ENCODE peak calls at places on chromosomes 2 and 18, in seven cellular contexts. One of them, this sample, is unnamed.

GRCh38 chr2:181977661-181978350 is 7.8 kb upstream of the PPP1R1C start:
- DNase-seq in psoas muscle: no peak
- DNase-seq in left ventricle myocardium inferior: no peak
- DNase-seq in tibial nerve: no peak
- DNase-seq in HepG2: no peak
- DNase-seq in hepatocyte: peak; percentile 20
- DNase-seq in cardiac fibroblast: peak; percentile 81
- DNase-seq in this sample: no peak

GRCh38 chr18:944440-944839 is 39.8 kb downstream of the ADCYAP1 start:
- DNase-seq in hepatocyte: no peak
- DNase-seq in cardiac fibroblast: peak; percentile 85
- DNase-seq in psoas muscle: no peak
- DNase-seq in left ventricle myocardium inferior: no peak
- DNase-seq in HepG2: no peak
- DNase-seq in tibial nerve: no peak
- DNase-seq in this sample: no peak

GRCh38 chr2:101300164-101300563 is 8.3 kb downstream of the RNF149 start:
- DNase-seq in tibial nerve: no peak
- DNase-seq in hepatocyte: no peak
- DNase-seq in HepG2: no peak
- DNase-seq in psoas muscle: no peak
- DNase-seq in cardiac fibroblast: no peak
- DNase-seq in left ventricle myocardium inferior: no peak
- DNase-seq in this sample: no peak

GRCh38 chr2:222969491-222969890 is 82.5 kb upstream of the KCNE4 start:
- DNase-seq in tibial nerve: no peak
- DNase-seq in hepatocyte: peak; percentile 12
- DNase-seq in cardiac fibroblast: peak; percentile 73
- DNase-seq in HepG2: no peak
- DNase-seq in left ventricle myocardium inferior: no peak
- DNase-seq in psoas muscle: no peak
- DNase-seq in this sample: no peak

GRCh38 chr2:220962556-220962955 is 609.5 kb downstream of the EPHA4 start:
- DNase-seq in psoas muscle: no peak
- DNase-seq in tibial nerve: no peak
- DNase-seq in cardiac fibroblast: no peak
- DNase-seq in hepatocyte: no peak
- DNase-seq in HepG2: no peak
- DNase-seq in left ventricle myocardium inferior: no peak
- DNase-seq in this sample: no peak

GRCh38 chr2:59922450-59922849 is 631.0 kb downstream of the BCL11A start:
- DNase-seq in hepatocyte: no peak
- DNase-seq in tibial nerve: no peak
- DNase-seq in HepG2: no peak
- DNase-seq in left ventricle myocardium inferior: no peak
- DNase-seq in psoas muscle: no peak
- DNase-seq in cardiac fibroblast: no peak
- DNase-seq in this sample: no peak

GRCh38 chr2:96596596-96596995 is 41.5 kb downstream of the KANSL3 start:
- DNase-seq in hepatocyte: no peak
- DNase-seq in HepG2: no peak
- DNase-seq in left ventricle myocardium inferior: no peak
- DNase-seq in cardiac fibroblast: no peak
- DNase-seq in tibial nerve: no peak
- DNase-seq in psoas muscle: no peak
- DNase-seq in this sample: no peak

GRCh38 chr2:28273751-28274150 is 118.9 kb upstream of the FOSL2 start:
- DNase-seq in HepG2: no peak
- DNase-seq in left ventricle myocardium inferior: no peak
- DNase-seq in tibial nerve: no peak
- DNase-seq in psoas muscle: no peak
- DNase-seq in cardiac fibroblast: no peak
- DNase-seq in hepatocyte: no peak
- DNase-seq in this sample: no peak

GRCh38 chr2:71944183-71944550 is 203.5 kb downstream of the CYP26B1 start:
- DNase-seq in left ventricle myocardium inferior: no peak
- DNase-seq in hepatocyte: no peak
- DNase-seq in HepG2: no peak
- DNase-seq in cardiac fibroblast: no peak
- DNase-seq in psoas muscle: no peak
- DNase-seq in tibial nerve: no peak
- DNase-seq in this sample: no peak

GRCh38 chr2:46335404-46335965 is 38.3 kb downstream of the EPAS1 start:
- DNase-seq in HepG2: no peak
- DNase-seq in hepatocyte: peak; percentile 55
- DNase-seq in cardiac fibroblast: peak; percentile 93
- DNase-seq in left ventricle myocardium inferior: peak; percentile 38
- DNase-seq in tibial nerve: no peak
- DNase-seq in psoas muscle: no peak
- DNase-seq in this sample: peak; percentile 7

GRCh38 chr2:200618590-200619021 is 32.8 kb downstream of the AOX1 start:
- DNase-seq in tibial nerve: no peak
- DNase-seq in cardiac fibroblast: peak; percentile 63
- DNase-seq in psoas muscle: no peak
- DNase-seq in hepatocyte: peak; percentile 16
- DNase-seq in HepG2: no peak
- DNase-seq in left ventricle myocardium inferior: no peak
- DNase-seq in this sample: no peak

GRCh38 chr18:49344825-49345224 is 115.6 kb downstream of the DYM start:
- DNase-seq in HepG2: no peak
- DNase-seq in psoas muscle: no peak
- DNase-seq in cardiac fibroblast: no peak
- DNase-seq in hepatocyte: no peak
- DNase-seq in left ventricle myocardium inferior: no peak
- DNase-seq in tibial nerve: no peak
- DNase-seq in this sample: no peak

GRCh38 chr2:112720785-112721184 is at the start of gene NT5DC4:
- DNase-seq in cardiac fibroblast: no peak
- DNase-seq in tibial nerve: no peak
- DNase-seq in HepG2: no peak
- DNase-seq in left ventricle myocardium inferior: no peak
- DNase-seq in hepatocyte: no peak
- DNase-seq in psoas muscle: no peak
- DNase-seq in this sample: no peak

GRCh38 chr2:64143154-64144056 is 815 bp downstream of the PELI1 start:
- DNase-seq in left ventricle myocardium inferior: peak; percentile 33
- DNase-seq in psoas muscle: peak; percentile 64
- DNase-seq in hepatocyte: peak; percentile 64
- DNase-seq in cardiac fibroblast: peak; percentile 59
- DNase-seq in HepG2: peak; percentile 21
- DNase-seq in tibial nerve: no peak
- DNase-seq in this sample: peak; percentile 56

GRCh38 chr2:48496867-48497266 is 33.1 kb upstream of the STON1 start:
- DNase-seq in psoas muscle: no peak
- DNase-seq in left ventricle myocardium inferior: no peak
- DNase-seq in HepG2: no peak
- DNase-seq in hepatocyte: no peak
- DNase-seq in tibial nerve: no peak
- DNase-seq in cardiac fibroblast: peak; percentile 77
- DNase-seq in this sample: no peak

GRCh38 chr18:7980661-7981060 is 413.5 kb downstream of the PTPRM start:
- DNase-seq in HepG2: no peak
- DNase-seq in cardiac fibroblast: no peak
- DNase-seq in tibial nerve: no peak
- DNase-seq in psoas muscle: no peak
- DNase-seq in hepatocyte: no peak
- DNase-seq in left ventricle myocardium inferior: no peak
- DNase-seq in this sample: no peak

GRCh38 chr18:7978834-7979233 is 411.7 kb downstream of the PTPRM start:
- DNase-seq in left ventricle myocardium inferior: no peak
- DNase-seq in tibial nerve: no peak
- DNase-seq in hepatocyte: no peak
- DNase-seq in psoas muscle: no peak
- DNase-seq in HepG2: no peak
- DNase-seq in cardiac fibroblast: no peak
- DNase-seq in this sample: no peak

GRCh38 chr18:7979714-7980113 is 412.6 kb downstream of the PTPRM start:
- DNase-seq in cardiac fibroblast: no peak
- DNase-seq in left ventricle myocardium inferior: no peak
- DNase-seq in tibial nerve: no peak
- DNase-seq in psoas muscle: no peak
- DNase-seq in hepatocyte: no peak
- DNase-seq in HepG2: no peak
- DNase-seq in this sample: no peak

GRCh38 chr18:7982216-7982615 is 415.1 kb downstream of the PTPRM start:
- DNase-seq in psoas muscle: no peak
- DNase-seq in tibial nerve: no peak
- DNase-seq in hepatocyte: no peak
- DNase-seq in cardiac fibroblast: no peak
- DNase-seq in HepG2: no peak
- DNase-seq in left ventricle myocardium inferior: no peak
- DNase-seq in this sample: no peak

DNA sequence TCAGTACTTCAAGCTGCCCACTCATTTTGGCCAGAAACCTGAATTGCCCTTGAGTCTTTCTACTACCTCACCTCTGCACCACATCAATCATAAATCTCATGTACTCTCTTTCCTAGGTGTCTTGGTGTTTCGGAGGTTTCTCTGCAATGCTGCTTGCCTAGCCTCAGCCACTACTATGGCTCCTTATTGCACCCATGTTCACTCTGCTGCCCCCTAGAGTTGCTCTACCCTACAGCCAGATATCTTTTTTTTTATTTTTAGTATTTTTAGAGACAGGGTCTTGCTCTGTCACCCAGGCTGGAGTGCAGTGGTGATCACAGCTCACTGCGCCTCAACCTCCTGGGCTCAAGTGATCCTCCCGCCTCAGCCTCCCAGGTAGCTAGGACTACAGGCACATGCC is 413.0 kb downstream of the PTPRM start:
- DNase-seq in hepatocyte: no peak
- DNase-seq in tibial nerve: no peak
- DNase-seq in left ventricle myocardium inferior: no peak
- DNase-seq in cardiac fibroblast: no peak
- DNase-seq in HepG2: peak; percentile 5
- DNase-seq in psoas muscle: no peak
- DNase-seq in this sample: peak; percentile 21
- TF ChIP-seq CTCF in hepatocyte: no peak
- TF ChIP-seq CTCF in tibial nerve: no peak
- TF ChIP-seq CTCF in left ventricle myocardium inferior: no peak
- TF ChIP-seq CTCF in cardiac fibroblast: peak; percentile 7
- TF ChIP-seq CTCF in HepG2: no peak
- TF ChIP-seq CTCF in psoas muscle: no peak
- TF ChIP-seq CTCF in this sample: peak; percentile 39

GRCh38 chr18:76252880-76253279 is 242.2 kb downstream of the ZNF516 start:
- DNase-seq in psoas muscle: no peak
- DNase-seq in cardiac fibroblast: peak; percentile 7
- DNase-seq in hepatocyte: no peak
- DNase-seq in HepG2: no peak
- DNase-seq in left ventricle myocardium inferior: no peak
- DNase-seq in tibial nerve: no peak
- DNase-seq in this sample: peak; percentile 43
- TF ChIP-seq CTCF in psoas muscle: peak; percentile 19
- TF ChIP-seq CTCF in cardiac fibroblast: no peak
- TF ChIP-seq CTCF in hepatocyte: peak; percentile 50
- TF ChIP-seq CTCF in HepG2: peak; percentile 38
- TF ChIP-seq CTCF in left ventricle myocardium inferior: peak; percentile 22
- TF ChIP-seq CTCF in tibial nerve: peak; percentile 9
- TF ChIP-seq CTCF in this sample: peak; percentile 90

GRCh38 chr2:219908538-219908937 is 281.1 kb downstream of the SLC4A3 start:
- DNase-seq in left ventricle myocardium inferior: no peak
- DNase-seq in tibial nerve: no peak
- DNase-seq in psoas muscle: no peak
- DNase-seq in HepG2: no peak
- DNase-seq in cardiac fibroblast: no peak
- DNase-seq in hepatocyte: no peak
- DNase-seq in this sample: no peak

GRCh38 chr2:219916261-219916660 is 288.8 kb downstream of the SLC4A3 start:
- DNase-seq in left ventricle myocardium inferior: no peak
- DNase-seq in HepG2: no peak
- DNase-seq in tibial nerve: no peak
- DNase-seq in hepatocyte: no peak
- DNase-seq in psoas muscle: no peak
- DNase-seq in cardiac fibroblast: no peak
- DNase-seq in this sample: no peak

GRCh38 chr2:219911541-219911940 is 284.1 kb downstream of the SLC4A3 start:
- DNase-seq in hepatocyte: no peak
- DNase-seq in left ventricle myocardium inferior: no peak
- DNase-seq in HepG2: no peak
- DNase-seq in cardiac fibroblast: no peak
- DNase-seq in tibial nerve: no peak
- DNase-seq in psoas muscle: no peak
- DNase-seq in this sample: no peak

GRCh38 chr2:219914577-219914976 is 287.1 kb downstream of the SLC4A3 start:
- DNase-seq in left ventricle myocardium inferior: no peak
- DNase-seq in psoas muscle: no peak
- DNase-seq in tibial nerve: no peak
- DNase-seq in hepatocyte: no peak
- DNase-seq in HepG2: no peak
- DNase-seq in cardiac fibroblast: no peak
- DNase-seq in this sample: no peak

DNA sequence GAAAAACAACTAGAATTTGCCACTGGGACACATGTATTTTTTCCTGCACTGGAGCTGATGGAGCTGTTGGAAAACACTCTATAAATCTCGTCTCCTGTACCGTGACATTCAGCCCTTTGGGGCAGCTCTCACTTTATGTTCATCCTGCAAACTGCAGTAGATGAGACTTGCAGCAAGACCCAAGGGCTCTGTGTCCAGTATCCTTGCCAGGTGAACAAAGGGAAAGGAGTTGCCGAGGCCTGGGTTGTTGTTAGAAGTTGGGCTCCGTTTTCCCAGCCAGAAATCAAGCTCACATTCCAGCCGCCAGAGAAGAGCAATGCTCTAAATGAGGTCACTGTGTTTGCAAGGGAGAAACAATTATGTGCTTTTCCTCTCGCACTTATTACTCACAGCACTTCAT is 285.1 kb downstream of the SLC4A3 start:
- DNase-seq in psoas muscle: no peak
- DNase-seq in hepatocyte: peak; percentile 39
- DNase-seq in tibial nerve: no peak
- DNase-seq in left ventricle myocardium inferior: no peak
- DNase-seq in HepG2: no peak
- DNase-seq in cardiac fibroblast: no peak
- DNase-seq in this sample: no peak
- TF ChIP-seq CTCF in psoas muscle: no peak
- TF ChIP-seq CTCF in hepatocyte: peak; percentile 41
- TF ChIP-seq CTCF in tibial nerve: no peak
- TF ChIP-seq CTCF in left ventricle myocardium inferior: peak; percentile 44
- TF ChIP-seq CTCF in HepG2: no peak
- TF ChIP-seq CTCF in cardiac fibroblast: no peak
- TF ChIP-seq CTCF in this sample: no peak

GRCh38 chr2:75458201-75458600 is 102.5 kb downstream of the EVA1A start:
- DNase-seq in left ventricle myocardium inferior: no peak
- DNase-seq in psoas muscle: no peak
- DNase-seq in hepatocyte: no peak
- DNase-seq in tibial nerve: no peak
- DNase-seq in HepG2: no peak
- DNase-seq in cardiac fibroblast: no peak
- DNase-seq in this sample: no peak

GRCh38 chr2:75454221-75454620 is 106.5 kb downstream of the EVA1A start:
- DNase-seq in cardiac fibroblast: no peak
- DNase-seq in HepG2: no peak
- DNase-seq in psoas muscle: no peak
- DNase-seq in left ventricle myocardium inferior: no peak
- DNase-seq in hepatocyte: no peak
- DNase-seq in tibial nerve: no peak
- DNase-seq in this sample: no peak

GRCh38 chr2:75456111-75456510 is 104.6 kb downstream of the EVA1A start:
- DNase-seq in tibial nerve: no peak
- DNase-seq in hepatocyte: no peak
- DNase-seq in psoas muscle: no peak
- DNase-seq in cardiac fibroblast: no peak
- DNase-seq in HepG2: no peak
- DNase-seq in left ventricle myocardium inferior: no peak
- DNase-seq in this sample: no peak

GRCh38 chr2:75453696-75454095 is 107.0 kb downstream of the EVA1A start:
- DNase-seq in left ventricle myocardium inferior: no peak
- DNase-seq in hepatocyte: no peak
- DNase-seq in tibial nerve: no peak
- DNase-seq in psoas muscle: no peak
- DNase-seq in cardiac fibroblast: no peak
- DNase-seq in HepG2: no peak
- DNase-seq in this sample: no peak

GRCh38 chr2:75456825-75457224 is 103.9 kb downstream of the EVA1A start:
- DNase-seq in HepG2: no peak
- DNase-seq in cardiac fibroblast: no peak
- DNase-seq in psoas muscle: no peak
- DNase-seq in tibial nerve: no peak
- DNase-seq in hepatocyte: no peak
- DNase-seq in left ventricle myocardium inferior: no peak
- DNase-seq in this sample: no peak
- TF ChIP-seq CTCF in HepG2: no peak
- TF ChIP-seq CTCF in cardiac fibroblast: no peak
- TF ChIP-seq CTCF in psoas muscle: no peak
- TF ChIP-seq CTCF in tibial nerve: no peak
- TF ChIP-seq CTCF in hepatocyte: no peak
- TF ChIP-seq CTCF in left ventricle myocardium inferior: no peak
- TF ChIP-seq CTCF in this sample: no peak

This sample was measured in endothelial cell.